ENCODE peak calls at places on chromosomes 11 and 22, in six cellular contexts. X is COR-L47, Z is cardiac muscle cell, L is RCC 7860, C is iris pigment epithelial cell, H is DMS 273 treated with DMSO at 0.1 percent for 48 hours. F is an unnamed sample.

GRCh38 chr11:126080206-126080941 is 17.7 kb upstream of the CDON start:
- DNase-seq in X (peak), Z (peak), L (peak), C (no peak), H (peak), F (no peak)

GRCh38 chr11:92550411-92550810 is 325.8 kb downstream of the FAT3 start:
- DNase-seq in X (peak), Z (no peak), L (no peak), C (no peak), H (no peak), F (no peak)

GRCh38 chr11:64867748-64868462 is 10.5 kb downstream of the EHD1 start:
- DNase-seq in X (no peak), Z (no peak), L (no peak), C (no peak), H (no peak), F (no peak)

GRCh38 chr11:118305726-118306125 is 1.2 kb downstream of the CD3E start:
- DNase-seq in X (no peak), Z (no peak), L (no peak), C (no peak), H (no peak), F (no peak)

GRCh38 chr22:43829904-43830851 is 18.1 kb upstream of the EFCAB6 start:
- DNase-seq in X (peak), Z (peak), L (no peak), C (no peak), H (peak), F (no peak)

GRCh38 chr11:73185680-73186293 is 32.3 kb upstream of the P2RY2 start:
- DNase-seq in X (no peak), Z (peak), L (peak), C (peak), H (no peak), F (no peak)

GRCh38 chr11:69958308-69958707 is 119.8 kb upstream of the ANO1 start:
- DNase-seq in X (no peak), Z (peak), L (no peak), C (peak), H (no peak), F (no peak)

GRCh38 chr11:65225284-65226102 is 36.3 kb upstream of the POLA2 start:
- DNase-seq in X (peak), Z (peak), L (no peak), C (peak), H (no peak), F (no peak)

GRCh38 chr22:34105461-34106062 is 185.3 kb upstream of the LARGE1 start:
- DNase-seq in X (no peak), Z (no peak), L (peak), C (peak), H (no peak), F (no peak)

GRCh38 chr22:20637740-20638139 is 130.3 kb downstream of the MED15 start:
- DNase-seq in X (no peak), Z (no peak), L (no peak), C (no peak), H (no peak), F (no peak)

GRCh38 chr22:20867179-20868099 is 8.6 kb downstream of the SNAP29 start:
- DNase-seq in X (no peak), Z (peak), L (no peak), C (peak), H (no peak), F (no peak)

GRCh38 chr11:83816572-83817187 is 530.5 kb upstream of the CCDC90B start:
- DNase-seq in X (peak), Z (peak), L (no peak), C (peak), H (no peak), F (peak)

F was measured in SK-N-MC.